ENCODE peak calls at places on chromosomes 1 and 21, in eight cellular contexts. E, M, R, O, K, D, B and S are unnamed samples.

GRCh38 chr21:40053007-40053406 is 185.8 kb downstream of the PCP4 start:
- DNase-seq in E (no peak), M (peak; percentile 71), R (no peak), O (no peak), K (no peak), D (no peak), B (no peak), S (peak; percentile 41)

GRCh38 chr1:8255712-8256111 is 62.2 kb upstream of the SLC45A1 start:
- DNase-seq in E (no peak), M (no peak), R (no peak), O (no peak), K (no peak), D (no peak), B (no peak), S (no peak)

GRCh38 chr1:89692601-89693503 is 59.9 kb downstream of the LRRC8C start:
- DNase-seq in E (no peak), M (no peak), R (no peak), O (peak; percentile 47), K (no peak), D (no peak), B (no peak), S (peak; percentile 50)

GRCh38 chr1:39132505-39133339 is 71.8 kb upstream of the MACF1 start:
- DNase-seq in E (peak; percentile 97), M (peak; percentile 79), R (no peak), O (peak; percentile 78), K (peak; percentile 25), D (no peak), B (peak; percentile 24), S (peak; percentile 89)

GRCh38 chr1:64111787-64112186 is 91.6 kb upstream of the UBE2U start:
- DNase-seq in E (peak; percentile 44), M (no peak), R (no peak), O (peak; percentile 43), K (no peak), D (no peak), B (peak; percentile 7), S (no peak)

GRCh38 chr1:179706339-179706941 is 36.7 kb upstream of the FAM163A start:
- DNase-seq in E (peak; percentile 71), M (no peak), R (peak; percentile 52), O (peak; percentile 70), K (no peak), D (peak; percentile 67), B (peak; percentile 44), S (no peak)

GRCh38 chr1:65216989-65217388 is 69.0 kb downstream of the AK4 start:
- DNase-seq in E (peak; percentile 40), M (no peak), R (no peak), O (no peak), K (no peak), D (no peak), B (no peak), S (no peak)

GRCh38 chr1:245996806-245997205 is 510.3 kb downstream of the SMYD3 start:
- DNase-seq in E (no peak), M (no peak), R (no peak), O (no peak), K (no peak), D (no peak), B (no peak), S (no peak)

GRCh38 chr1:50720457-50721053 is 239.5 kb downstream of the FAF1 start:
- DNase-seq in E (peak; percentile 84), M (no peak), R (no peak), O (no peak), K (no peak), D (no peak), B (no peak), S (no peak)